ENCODE peak calls at places on chromosomes 6 and 20, in eight cellular contexts. One of them, this sample, is unnamed.

GRCh38 chr6:797479-798077 is 104.6 kb upstream of the EXOC2 start:
- DNase-seq in body of pancreas: peak
- DNase-seq in A549: peak
- DNase-seq in testis: peak
- DNase-seq in spleen: no peak
- DNase-seq in IMR-90: peak
- DNase-seq in stomach: peak
- DNase-seq in breast epithelium: peak
- DNase-seq in this sample: no peak

GRCh38 chr6:134446228-134446848 is 128.4 kb upstream of the SGK1 start:
- DNase-seq in IMR-90: peak
- DNase-seq in body of pancreas: no peak
- DNase-seq in stomach: no peak
- DNase-seq in breast epithelium: no peak
- DNase-seq in testis: no peak
- DNase-seq in A549: no peak
- DNase-seq in spleen: no peak
- DNase-seq in this sample: no peak

GRCh38 chr6:28211840-28212509 is 13.1 kb upstream of the ZSCAN9 start:
- DNase-seq in testis: no peak
- DNase-seq in A549: no peak
- DNase-seq in body of pancreas: no peak
- DNase-seq in breast epithelium: no peak
- DNase-seq in spleen: no peak
- DNase-seq in IMR-90: no peak
- DNase-seq in stomach: no peak
- DNase-seq in this sample: no peak

GRCh38 chr20:58407966-58408557 is 19.0 kb downstream of the VAPB start:
- DNase-seq in A549: no peak
- DNase-seq in spleen: no peak
- DNase-seq in testis: no peak
- DNase-seq in stomach: no peak
- DNase-seq in IMR-90: no peak
- DNase-seq in breast epithelium: no peak
- DNase-seq in body of pancreas: peak
- DNase-seq in this sample: no peak

GRCh38 chr6:467671-468082 is 76.1 kb downstream of the IRF4 start:
- DNase-seq in A549: no peak
- DNase-seq in IMR-90: no peak
- DNase-seq in spleen: peak
- DNase-seq in breast epithelium: no peak
- DNase-seq in body of pancreas: no peak
- DNase-seq in stomach: no peak
- DNase-seq in testis: no peak
- DNase-seq in this sample: no peak

GRCh38 chr6:29509239-29509638 is 21.5 kb upstream of the MAS1L start:
- DNase-seq in body of pancreas: no peak
- DNase-seq in A549: no peak
- DNase-seq in testis: no peak
- DNase-seq in stomach: no peak
- DNase-seq in IMR-90: no peak
- DNase-seq in breast epithelium: no peak
- DNase-seq in spleen: no peak
- DNase-seq in this sample: no peak

GRCh38 chr20:17169575-17170136 is 57.2 kb upstream of the PCSK2 start:
- DNase-seq in stomach: no peak
- DNase-seq in IMR-90: no peak
- DNase-seq in testis: peak
- DNase-seq in A549: no peak
- DNase-seq in breast epithelium: no peak
- DNase-seq in spleen: no peak
- DNase-seq in body of pancreas: peak
- DNase-seq in this sample: no peak

GRCh38 chr20:44112889-44113641 is 73.9 kb downstream of the JPH2 start:
- DNase-seq in spleen: no peak
- DNase-seq in testis: no peak
- DNase-seq in stomach: no peak
- DNase-seq in A549: no peak
- DNase-seq in body of pancreas: no peak
- DNase-seq in IMR-90: no peak
- DNase-seq in breast epithelium: no peak
- DNase-seq in this sample: no peak

GRCh38 chr6:11428351-11428750 is 109.2 kb upstream of the TMEM170B start:
- DNase-seq in breast epithelium: no peak
- DNase-seq in A549: no peak
- DNase-seq in body of pancreas: no peak
- DNase-seq in stomach: no peak
- DNase-seq in testis: no peak
- DNase-seq in IMR-90: no peak
- DNase-seq in spleen: no peak
- DNase-seq in this sample: no peak

GRCh38 chr20:5748246-5748645 is 2.0 kb upstream of the SHLD1 start:
- DNase-seq in stomach: no peak
- DNase-seq in testis: no peak
- DNase-seq in IMR-90: no peak
- DNase-seq in spleen: no peak
- DNase-seq in breast epithelium: no peak
- DNase-seq in body of pancreas: no peak
- DNase-seq in A549: no peak
- DNase-seq in this sample: no peak

GRCh38 chr20:5745416-5745968 is 4.7 kb upstream of the SHLD1 start:
- DNase-seq in A549: no peak
- DNase-seq in breast epithelium: no peak
- DNase-seq in spleen: no peak
- DNase-seq in IMR-90: no peak
- DNase-seq in body of pancreas: no peak
- DNase-seq in stomach: no peak
- DNase-seq in testis: no peak
- DNase-seq in this sample: no peak

GRCh38 chr20:5751856-5752255 is 1.7 kb downstream of the SHLD1 start:
- DNase-seq in spleen: no peak
- DNase-seq in IMR-90: no peak
- DNase-seq in breast epithelium: no peak
- DNase-seq in stomach: peak
- DNase-seq in body of pancreas: peak
- DNase-seq in A549: no peak
- DNase-seq in testis: peak
- DNase-seq in this sample: no peak

GRCh38 chr20:5746064-5746463 is 4.1 kb upstream of the SHLD1 start:
- DNase-seq in body of pancreas: no peak
- DNase-seq in spleen: no peak
- DNase-seq in testis: no peak
- DNase-seq in IMR-90: no peak
- DNase-seq in breast epithelium: no peak
- DNase-seq in stomach: no peak
- DNase-seq in A549: no peak
- DNase-seq in this sample: no peak

DNA sequence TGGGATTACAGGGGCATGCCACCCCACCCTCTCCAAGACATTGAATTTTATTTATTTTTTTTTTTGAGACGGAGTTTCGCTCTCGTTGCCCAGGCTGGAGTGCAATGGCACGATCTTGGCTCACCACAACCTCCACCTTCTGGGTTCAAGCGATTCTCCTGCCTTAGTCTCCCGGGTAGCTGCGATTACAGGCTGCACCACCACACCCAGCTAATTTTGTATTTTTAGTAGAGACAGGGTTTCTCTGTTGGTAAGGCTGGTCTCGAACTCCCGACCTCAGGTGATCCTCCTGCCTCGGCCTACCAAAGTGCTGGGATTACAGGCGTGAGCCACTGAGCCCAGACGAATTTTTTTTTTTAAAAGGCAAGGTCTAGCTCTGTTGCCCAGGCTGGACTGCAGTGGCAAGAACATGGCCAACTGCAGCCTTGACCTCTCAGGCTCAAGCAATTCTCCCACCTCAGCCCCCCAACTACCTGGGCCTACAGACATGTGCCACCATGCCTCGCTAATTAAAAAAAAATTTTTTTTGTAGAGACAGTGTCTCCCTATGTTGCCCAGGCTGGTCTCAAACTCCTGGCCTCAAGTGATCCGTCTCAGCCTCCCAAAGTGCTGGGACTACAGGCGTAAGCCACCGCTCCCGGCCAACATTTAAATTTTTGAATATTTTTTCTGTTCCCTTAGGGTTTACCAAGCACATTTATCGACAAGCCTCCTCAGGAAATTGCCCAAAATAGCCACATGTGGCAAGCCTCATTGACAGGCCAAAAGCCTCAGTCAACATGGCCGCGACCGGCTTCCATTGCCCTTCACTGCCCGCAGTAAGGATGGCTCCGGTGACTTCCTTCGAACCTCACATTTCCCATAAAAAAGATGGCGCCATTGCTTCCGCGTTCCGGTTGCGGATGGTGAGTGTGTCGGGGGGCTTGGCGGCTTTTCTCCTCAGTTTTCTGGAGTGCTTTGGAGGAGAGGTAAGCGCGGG is at the start of gene SHLD1:
- DNase-seq in spleen: peak
- DNase-seq in IMR-90: peak
- DNase-seq in breast epithelium: peak
- DNase-seq in testis: peak
- DNase-seq in stomach: peak
- DNase-seq in body of pancreas: peak
- DNase-seq in A549: peak
- DNase-seq in this sample: peak
- TF ChIP-seq POLR2A in spleen: no peak
- TF ChIP-seq POLR2A in IMR-90: peak
- TF ChIP-seq POLR2A in breast epithelium: no peak
- TF ChIP-seq POLR2A in testis: no peak
- TF ChIP-seq POLR2A in stomach: no peak
- TF ChIP-seq POLR2A in body of pancreas: peak
- TF ChIP-seq POLR2A in A549: peak
- TF ChIP-seq POLR2A in this sample: no peak

DNA sequence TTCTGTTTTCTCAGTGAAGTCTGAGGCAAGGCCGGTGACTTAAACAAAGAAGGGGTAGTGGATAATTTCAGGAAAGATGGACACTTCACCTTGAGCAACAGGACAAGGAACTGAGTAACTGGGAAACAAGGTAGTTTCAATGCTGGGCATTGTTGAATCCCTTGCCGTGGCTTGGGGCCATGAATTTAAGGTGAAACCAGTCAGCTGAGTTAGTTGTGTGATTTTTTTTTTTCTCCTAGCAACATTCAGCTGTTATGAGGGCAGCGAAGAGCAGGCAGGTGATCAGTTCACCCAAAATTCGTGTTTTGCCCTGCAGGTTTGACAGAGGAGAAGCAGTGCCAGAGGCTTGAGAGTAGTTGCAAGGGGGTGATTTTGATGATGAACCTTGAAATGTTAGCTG is 6.8 kb downstream of the BICRAL start:
- DNase-seq in IMR-90: no peak
- DNase-seq in spleen: no peak
- DNase-seq in body of pancreas: no peak
- DNase-seq in testis: no peak
- DNase-seq in A549: no peak
- DNase-seq in stomach: no peak
- DNase-seq in breast epithelium: peak
- DNase-seq in this sample: no peak
- TF ChIP-seq POLR2A in IMR-90: no peak
- TF ChIP-seq POLR2A in spleen: no peak
- TF ChIP-seq POLR2A in body of pancreas: no peak
- TF ChIP-seq POLR2A in testis: no peak
- TF ChIP-seq POLR2A in A549: no peak
- TF ChIP-seq POLR2A in stomach: no peak
- TF ChIP-seq POLR2A in breast epithelium: no peak
- TF ChIP-seq POLR2A in this sample: no peak

GRCh38 chr20:35490736-35491181 is 35.4 kb downstream of the CEP250 start:
- DNase-seq in A549: no peak
- DNase-seq in body of pancreas: peak
- DNase-seq in stomach: no peak
- DNase-seq in breast epithelium: no peak
- DNase-seq in IMR-90: no peak
- DNase-seq in spleen: peak
- DNase-seq in testis: no peak
- DNase-seq in this sample: no peak
- TF ChIP-seq POLR2A in A549: no peak
- TF ChIP-seq POLR2A in body of pancreas: no peak
- TF ChIP-seq POLR2A in stomach: no peak
- TF ChIP-seq POLR2A in breast epithelium: no peak
- TF ChIP-seq POLR2A in IMR-90: no peak
- TF ChIP-seq POLR2A in spleen: peak
- TF ChIP-seq POLR2A in testis: no peak
- TF ChIP-seq POLR2A in this sample: no peak

GRCh38 chr6:136250686-136251008 is 536 bp upstream of the MTFR2 start:
- DNase-seq in IMR-90: no peak
- DNase-seq in spleen: no peak
- DNase-seq in stomach: no peak
- DNase-seq in breast epithelium: no peak
- DNase-seq in A549: no peak
- DNase-seq in body of pancreas: no peak
- DNase-seq in testis: no peak
- DNase-seq in this sample: no peak

GRCh38 chr6:136252441-136252840 is 2.3 kb upstream of the MTFR2 start:
- DNase-seq in breast epithelium: no peak
- DNase-seq in spleen: no peak
- DNase-seq in stomach: no peak
- DNase-seq in IMR-90: no peak
- DNase-seq in A549: no peak
- DNase-seq in testis: no peak
- DNase-seq in body of pancreas: no peak
- DNase-seq in this sample: no peak

GRCh38 chr6:136251394-136251793 is 1.3 kb upstream of the MTFR2 start:
- DNase-seq in stomach: no peak
- DNase-seq in testis: no peak
- DNase-seq in body of pancreas: no peak
- DNase-seq in IMR-90: no peak
- DNase-seq in A549: no peak
- DNase-seq in breast epithelium: no peak
- DNase-seq in spleen: no peak
- DNase-seq in this sample: no peak

GRCh38 chr6:136249336-136249735 is 775 bp downstream of the MTFR2 start:
- DNase-seq in A549: no peak
- DNase-seq in testis: no peak
- DNase-seq in body of pancreas: no peak
- DNase-seq in breast epithelium: no peak
- DNase-seq in stomach: no peak
- DNase-seq in IMR-90: peak
- DNase-seq in spleen: no peak
- DNase-seq in this sample: no peak

DNA sequence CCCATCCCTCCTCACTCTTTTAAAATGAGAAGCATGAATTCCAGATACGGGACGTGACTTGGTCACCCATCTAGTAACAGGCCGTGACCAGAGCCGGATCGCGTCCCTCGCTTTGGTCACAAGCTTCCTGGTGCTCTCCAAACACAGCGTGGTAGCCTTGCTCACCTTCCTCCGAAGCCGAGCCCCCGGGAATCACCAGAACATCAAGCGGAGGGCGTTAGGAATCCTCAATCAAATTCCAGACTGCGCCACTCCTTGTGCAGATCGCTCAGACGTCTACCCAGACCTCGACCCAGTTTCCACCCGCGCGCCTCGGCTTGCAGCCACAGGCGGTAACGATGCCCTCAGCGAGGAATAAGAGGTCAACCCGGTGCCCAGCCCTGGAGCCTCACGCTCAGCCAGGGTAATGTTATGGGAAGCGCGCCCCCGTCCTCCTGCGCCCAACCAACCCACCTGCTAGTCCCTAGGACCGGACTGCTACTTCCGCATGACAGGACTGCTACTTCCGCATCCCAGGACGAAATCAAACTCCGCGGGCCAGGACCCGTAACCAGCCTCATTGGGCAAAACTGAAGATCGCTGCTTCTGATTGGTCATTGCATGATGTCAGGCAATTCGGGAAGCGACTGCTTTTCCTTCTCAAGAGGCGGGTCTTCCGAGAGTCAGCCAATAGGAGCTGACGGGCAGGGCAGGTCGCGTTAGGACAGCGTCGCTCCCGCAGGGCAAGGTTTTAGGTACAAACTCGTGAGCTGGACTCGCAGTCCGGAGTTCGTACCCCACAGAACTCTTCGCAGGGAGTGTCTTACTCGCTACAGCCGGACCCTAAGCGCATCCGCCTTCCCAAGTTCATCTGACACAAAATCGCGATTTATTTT is at the start of gene MTFR2:
- DNase-seq in stomach: peak
- DNase-seq in body of pancreas: peak
- DNase-seq in spleen: peak
- DNase-seq in IMR-90: peak
- DNase-seq in A549: peak
- DNase-seq in testis: peak
- DNase-seq in breast epithelium: peak
- DNase-seq in this sample: peak
- TF ChIP-seq POLR2A in stomach: no peak
- TF ChIP-seq POLR2A in body of pancreas: peak
- TF ChIP-seq POLR2A in spleen: no peak
- TF ChIP-seq POLR2A in IMR-90: peak
- TF ChIP-seq POLR2A in A549: peak
- TF ChIP-seq POLR2A in testis: no peak
- TF ChIP-seq POLR2A in breast epithelium: no peak
- TF ChIP-seq POLR2A in this sample: peak

This sample was measured in H54.